ENCODE peak calls at places on chromosomes 16 and 17, in eight cellular contexts. Y is sigmoid colon, W is breast epithelium, L is adrenal gland, H is K562, U is HepG2, S is ovary, F is uterus. Z is an unnamed sample.

GRCh38 chr17:39744836-39745215 is 7.1 kb downstream of the GRB7 start:
- DNase-seq in Y (no peak), W (no peak), L (no peak), H (no peak), U (no peak), S (peak), F (no peak), Z (no peak)

GRCh38 chr17:44828919-44829557 is 1.0 kb downstream of the GJC1 start:
- DNase-seq in Y (no peak), W (no peak), L (no peak), H (peak), U (no peak), S (peak), F (no peak), Z (no peak)

GRCh38 chr16:54817432-54817831 is 113.2 kb upstream of the IRX5 start:
- DNase-seq in Y (no peak), W (peak), L (no peak), H (peak), U (peak), S (no peak), F (no peak), Z (no peak)

GRCh38 chr16:82681592-82681991 is 54.8 kb downstream of the CDH13 start:
- DNase-seq in Y (no peak), W (no peak), L (peak), H (no peak), U (no peak), S (no peak), F (no peak), Z (no peak)

GRCh38 chr17:76868669-76869208 is 535 bp downstream of the MGAT5B start:
- DNase-seq in Y (no peak), W (no peak), L (no peak), H (no peak), U (no peak), S (no peak), F (no peak), Z (no peak)

GRCh38 chr16:66481081-66481942 is 54.2 kb downstream of the BEAN1 start:
- DNase-seq in Y (peak), W (no peak), L (peak), H (no peak), U (no peak), S (peak), F (no peak), Z (no peak)

GRCh38 chr16:57422026-57422944 is 17.7 kb downstream of the CCL17 start:
- DNase-seq in Y (peak), W (no peak), L (no peak), H (peak), U (peak), S (peak), F (peak), Z (no peak)

GRCh38 chr17:17467720-17468119 is 9.1 kb upstream of the MED9 start:
- DNase-seq in Y (no peak), W (no peak), L (peak), H (no peak), U (no peak), S (no peak), F (no peak), Z (no peak)

GRCh38 chr17:74975943-74976342 is 3.4 kb upstream of the HID1 start:
- DNase-seq in Y (no peak), W (no peak), L (no peak), H (no peak), U (no peak), S (no peak), F (no peak), Z (no peak)

GRCh38 chr16:17265177-17265576 is 205.6 kb downstream of the XYLT1 start:
- DNase-seq in Y (no peak), W (no peak), L (no peak), H (no peak), U (no peak), S (no peak), F (no peak), Z (no peak)

GRCh38 chr16:24900230-24900629 is 54.5 kb downstream of the SLC5A11 start:
- DNase-seq in Y (peak), W (no peak), L (no peak), H (no peak), U (no peak), S (no peak), F (no peak), Z (no peak)

GRCh38 chr17:3695129-3695722 is 729 bp downstream of the P2RX5 start:
- DNase-seq in Y (no peak), W (no peak), L (no peak), H (no peak), U (no peak), S (no peak), F (no peak), Z (no peak)

GRCh38 chr17:77909236-77909635 is 49.3 kb upstream of the TNRC6C start:
- DNase-seq in Y (peak), W (peak), L (no peak), H (no peak), U (no peak), S (peak), F (peak), Z (no peak)

GRCh38 chr17:78306913-78307312 is 53.0 kb downstream of the SOCS3 start:
- DNase-seq in Y (no peak), W (no peak), L (no peak), H (no peak), U (no peak), S (no peak), F (no peak), Z (no peak)

GRCh38 chr16:56013962-56014552 is 138.9 kb upstream of the CES5A start:
- DNase-seq in Y (no peak), W (no peak), L (no peak), H (peak), U (peak), S (peak), F (no peak), Z (no peak)

GRCh38 chr16:68401871-68402747 is 46.2 kb downstream of the SMPD3 start:
- DNase-seq in Y (no peak), W (no peak), L (no peak), H (no peak), U (no peak), S (no peak), F (no peak), Z (no peak)

GRCh38 chr17:27631409-27631755 is 394 bp downstream of the LGALS9 start:
- DNase-seq in Y (no peak), W (no peak), L (no peak), H (no peak), U (no peak), S (no peak), F (no peak), Z (no peak)

GRCh38 chr16:30721606-30722005 is 22.6 kb downstream of the SRCAP start:
- DNase-seq in Y (no peak), W (no peak), L (no peak), H (no peak), U (no peak), S (no peak), F (no peak), Z (no peak)

GRCh38 chr17:42065201-42065600 is 14.8 kb upstream of the C17orf113 start:
- DNase-seq in Y (no peak), W (no peak), L (no peak), H (no peak), U (no peak), S (no peak), F (no peak), Z (no peak)

GRCh38 chr17:41928693-41929251 is 1.6 kb upstream of the ODAD4 start:
- DNase-seq in Y (no peak), W (no peak), L (no peak), H (no peak), U (no peak), S (no peak), F (no peak), Z (no peak)

GRCh38 chr16:24499193-24499814 is 40.1 kb upstream of the RBBP6 start:
- DNase-seq in Y (no peak), W (no peak), L (peak), H (peak), U (peak), S (no peak), F (no peak), Z (no peak)

GRCh38 chr17:78197147-78197830 is 10.1 kb downstream of the AFMID start:
- DNase-seq in Y (no peak), W (no peak), L (no peak), H (no peak), U (no peak), S (no peak), F (no peak), Z (no peak)

GRCh38 chr17:65039349-65039988 is 17.1 kb downstream of the GNA13 start:
- DNase-seq in Y (no peak), W (no peak), L (no peak), H (no peak), U (no peak), S (no peak), F (no peak), Z (no peak)

GRCh38 chr17:78823282-78824046 is 17.1 kb downstream of the USP36 start:
- DNase-seq in Y (no peak), W (no peak), L (no peak), H (no peak), U (no peak), S (peak), F (no peak), Z (no peak)

GRCh38 chr17:82228842-82229685 is at the start of gene SLC16A3:
- DNase-seq in Y (peak), W (no peak), L (no peak), H (no peak), U (no peak), S (no peak), F (peak), Z (no peak)

GRCh38 chr17:80819422-80820164 is 172.0 kb upstream of the CHMP6 start:
- DNase-seq in Y (peak), W (no peak), L (no peak), H (no peak), U (peak), S (peak), F (no peak), Z (no peak)

GRCh38 chr17:57293077-57293476 is 36.8 kb downstream of the MSI2 start:
- DNase-seq in Y (no peak), W (peak), L (no peak), H (no peak), U (peak), S (no peak), F (no peak), Z (no peak)

GRCh38 chr16:2194852-2195315 is 1.5 kb downstream of the CASKIN1 start:
- DNase-seq in Y (no peak), W (peak), L (no peak), H (peak), U (peak), S (no peak), F (no peak), Z (no peak)

GRCh38 chr17:43737722-43738121 is 20.9 kb downstream of the SOST start:
- DNase-seq in Y (no peak), W (no peak), L (no peak), H (no peak), U (no peak), S (no peak), F (no peak), Z (no peak)

GRCh38 chr16:23587726-23588125 is 8.4 kb downstream of the NDUFAB1 start:
- DNase-seq in Y (no peak), W (no peak), L (no peak), H (no peak), U (no peak), S (no peak), F (no peak), Z (no peak)

GRCh38 chr17:17067277-17067676 is 25.0 kb downstream of the MPRIP start:
- DNase-seq in Y (peak), W (no peak), L (no peak), H (peak), U (no peak), S (no peak), F (no peak), Z (no peak)

GRCh38 chr17:42079541-42079940 is 18.7 kb downstream of the ZNF385C start:
- DNase-seq in Y (no peak), W (no peak), L (no peak), H (no peak), U (no peak), S (no peak), F (no peak), Z (no peak)

GRCh38 chr16:81424761-81425160 is 19.8 kb upstream of the CMIP start:
- DNase-seq in Y (no peak), W (no peak), L (no peak), H (peak), U (no peak), S (no peak), F (no peak), Z (no peak)

GRCh38 chr17:46854515-46854914 is 3.1 kb downstream of the WNT9B start:
- DNase-seq in Y (no peak), W (no peak), L (no peak), H (no peak), U (no peak), S (no peak), F (no peak), Z (no peak)

DNA sequence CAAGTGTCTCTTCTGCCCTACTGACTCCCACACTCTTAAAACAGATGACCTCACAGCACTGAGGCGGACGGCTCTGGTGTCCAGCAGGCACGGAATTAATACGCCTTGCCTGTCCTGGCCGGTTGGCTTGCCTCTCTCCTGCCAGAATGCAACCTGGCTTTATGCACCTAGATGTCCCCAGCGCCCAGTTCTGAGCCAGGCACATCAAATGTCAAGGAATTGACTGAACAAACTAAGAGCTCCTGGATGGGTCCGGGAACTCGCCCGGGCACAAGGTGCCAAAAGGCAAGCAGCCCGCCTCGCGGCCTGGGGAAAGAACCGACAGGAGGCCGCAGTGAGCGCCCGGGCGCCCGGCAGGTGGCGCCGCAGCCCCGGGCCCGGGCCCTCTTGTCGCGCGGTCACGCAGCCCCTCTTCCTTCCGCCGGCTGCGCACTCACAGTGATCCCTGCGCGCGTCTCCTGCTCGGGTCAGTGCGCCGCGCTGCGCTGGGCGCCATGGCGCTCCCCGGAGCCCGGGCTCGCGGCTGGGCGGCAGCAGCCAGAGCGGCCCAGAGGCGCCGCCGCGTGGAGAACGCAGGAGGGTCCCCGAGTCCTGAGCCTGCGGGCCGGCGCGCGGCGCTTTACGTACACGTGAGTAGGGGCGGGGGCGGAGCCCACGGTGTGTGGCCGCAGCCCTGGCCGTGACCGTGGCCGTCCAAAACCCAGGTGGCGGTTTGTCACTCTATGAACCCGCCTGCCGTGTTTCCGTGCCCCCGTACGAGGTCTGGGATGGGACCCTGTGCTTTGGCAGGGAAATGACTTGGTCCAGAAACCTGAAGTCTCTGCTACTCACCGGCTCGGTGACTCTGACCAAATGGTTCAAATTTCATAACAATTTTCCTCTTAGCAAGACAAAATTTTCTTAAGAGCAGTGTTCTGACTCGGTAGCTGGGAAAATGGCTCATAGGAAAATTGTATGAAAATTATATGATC is at the start of gene RSAD1:
- DNase-seq in Y (peak), W (peak), L (peak), H (peak), U (peak), S (peak), F (peak), Z (no peak)
- TF ChIP-seq POLR2A in Y (no peak), W (no peak), L (peak), H (peak), U (peak), S (peak), F (peak), Z (no peak)

GRCh38 chr16:87703071-87703470 is 62.7 kb downstream of the KLHDC4 start:
- DNase-seq in Y (no peak), W (no peak), L (no peak), H (no peak), U (no peak), S (no peak), F (no peak), Z (no peak)

GRCh38 chr16:87701505-87701921 is 64.3 kb downstream of the KLHDC4 start:
- DNase-seq in Y (no peak), W (no peak), L (no peak), H (no peak), U (no peak), S (no peak), F (no peak), Z (no peak)

GRCh38 chr16:87703835-87704375 is 61.9 kb downstream of the KLHDC4 start:
- DNase-seq in Y (no peak), W (no peak), L (no peak), H (no peak), U (no peak), S (no peak), F (no peak), Z (no peak)

GRCh38 chr16:87701066-87701425 is 64.7 kb downstream of the KLHDC4 start:
- DNase-seq in Y (no peak), W (no peak), L (no peak), H (no peak), U (no peak), S (no peak), F (no peak), Z (no peak)

GRCh38 chr16:87702325-87702811 is 63.4 kb downstream of the KLHDC4 start:
- DNase-seq in Y (no peak), W (no peak), L (no peak), H (peak), U (peak), S (peak), F (no peak), Z (no peak)
- TF ChIP-seq CTCF in Y (no peak), W (no peak), L (no peak), H (peak), U (peak), S (no peak), F (peak), Z (no peak)

GRCh38 chr17:15465045-15465701 is 2.2 kb downstream of the CDRT4 start:
- DNase-seq in Y (no peak), W (no peak), L (no peak), H (no peak), U (no peak), S (no peak), F (no peak), Z (no peak)

GRCh38 chr17:15463363-15463762 is 4.1 kb downstream of the CDRT4 start:
- DNase-seq in Y (peak), W (peak), L (peak), H (no peak), U (peak), S (peak), F (peak), Z (no peak)

GRCh38 chr17:15462962-15463361 is 4.5 kb downstream of the CDRT4 start:
- DNase-seq in Y (no peak), W (no peak), L (no peak), H (no peak), U (no peak), S (peak), F (peak), Z (no peak)

GRCh38 chr17:15464629-15465028 is 2.8 kb downstream of the CDRT4 start:
- DNase-seq in Y (no peak), W (no peak), L (no peak), H (no peak), U (no peak), S (no peak), F (no peak), Z (no peak)

GRCh38 chr17:15464211-15464610 is 3.2 kb downstream of the CDRT4 start:
- DNase-seq in Y (no peak), W (no peak), L (no peak), H (no peak), U (no peak), S (no peak), F (no peak), Z (no peak)
- H3K27ac ChIP-seq in Y (peak), W (no peak), L (no peak), H (no peak), U (no peak), S (peak), F (no peak), Z (peak)

GRCh38 chr16:89115216-89115949 is 21.7 kb downstream of the ACSF3 start:
- DNase-seq in Y (peak), W (peak), L (peak), H (peak), U (no peak), S (peak), F (no peak), Z (no peak)
- TF ChIP-seq POLR2A in Y (no peak), W (no peak), L (no peak), H (no peak), U (no peak), S (no peak), F (no peak), Z (no peak)

GRCh38 chr17:48751733-48752398 is 23.3 kb upstream of the HOXB13 start:
- DNase-seq in Y (peak), W (no peak), L (no peak), H (no peak), U (no peak), S (no peak), F (no peak), Z (no peak)

GRCh38 chr17:48752399-48753288 is 24.1 kb upstream of the HOXB13 start:
- DNase-seq in Y (no peak), W (no peak), L (no peak), H (no peak), U (no peak), S (no peak), F (no peak), Z (no peak)

GRCh38 chr17:48755346-48755745 is 26.8 kb upstream of the HOXB13 start:
- DNase-seq in Y (no peak), W (no peak), L (no peak), H (no peak), U (no peak), S (no peak), F (no peak), Z (no peak)

GRCh38 chr17:48754500-48755261 is 26.1 kb upstream of the HOXB13 start:
- DNase-seq in Y (no peak), W (no peak), L (no peak), H (no peak), U (no peak), S (no peak), F (no peak), Z (no peak)

GRCh38 chr17:48753794-48754499 is 25.4 kb upstream of the HOXB13 start:
- DNase-seq in Y (no peak), W (no peak), L (peak), H (no peak), U (no peak), S (no peak), F (no peak), Z (no peak)
- TF ChIP-seq CTCF in Y (no peak), W (no peak), L (no peak), H (no peak), U (no peak), S (no peak), F (no peak), Z (no peak)

Z was measured in vagina.